ENCODE peak calls at places on chromosome 4, in ten cellular contexts. T is thoracic aorta, I is endodermal cell, J is HFF-Myc, Z is AG09309, M is cardiac fibroblast, Q is astrocyte of the spinal cord, P is colonic mucosa, C is kidney epithelial cell, W is DND-41. H is an unnamed sample.

GRCh38 chr4:37517326-37517725 is 168.8 kb downstream of the RELL1 start:
- DNase-seq in I (no peak), Q (no peak), M (no peak), J (no peak), T (no peak), W (no peak), Z (no peak), C (no peak), P (no peak), H (no peak)

GRCh38 chr4:119525005-119525749 is 103.4 kb downstream of the PDE5A start:
- DNase-seq in Z (no peak), I (no peak), J (peak), W (no peak), P (no peak), T (no peak), Q (peak), M (peak), C (peak), H (no peak)

GRCh38 chr4:186775867-186776266 is 52.2 kb upstream of the FAT1 start:
- DNase-seq in M (peak), J (no peak), W (no peak), I (no peak), Z (no peak), P (no peak), T (no peak), C (no peak), Q (no peak), H (no peak)

GRCh38 chr4:48227662-48228061 is 42.0 kb downstream of the TEC start:
- DNase-seq in Q (no peak), M (no peak), Z (no peak), W (no peak), I (no peak), T (no peak), J (no peak), P (no peak), C (no peak), H (peak)

GRCh38 chr4:92235741-92236140 is 68.0 kb upstream of the GRID2 start:
- DNase-seq in M (peak), J (no peak), I (no peak), P (no peak), Q (peak), W (no peak), Z (no peak), T (no peak), C (no peak), H (no peak)

GRCh38 chr4:40750461-40751258 is 905 bp downstream of the NSUN7 start:
- DNase-seq in Q (peak), I (peak), J (no peak), C (no peak), W (no peak), P (peak), Z (no peak), M (peak), T (no peak), H (no peak)

GRCh38 chr4:140004580-140005314 is 149.2 kb downstream of the MAML3 start:
- DNase-seq in P (no peak), T (no peak), J (no peak), W (no peak), Z (peak), C (no peak), M (peak), Q (peak), I (peak), H (no peak)

GRCh38 chr4:132001542-132001941 is 1147.6 kb upstream of the PCDH10 start:
- DNase-seq in I (no peak), Q (peak), Z (no peak), W (no peak), T (no peak), C (peak), J (no peak), M (peak), P (no peak), H (no peak)

GRCh38 chr4:133146574-133147198 is 2.4 kb upstream of the PCDH10 start:
- DNase-seq in J (no peak), Z (no peak), M (peak), I (peak), Q (peak), W (peak), T (no peak), C (no peak), P (no peak), H (peak)
- H3K4me3 ChIP-seq in J (peak), Z (no peak), M (peak), I (peak), Q (peak), W (no peak), T (peak), C (peak), P (no peak), H (no peak)

GRCh38 chr4:121698119-121698732 is 1.4 kb upstream of the ANXA5 start:
- DNase-seq in W (no peak), T (no peak), C (no peak), Z (no peak), P (no peak), Q (no peak), I (no peak), M (no peak), J (no peak), H (no peak)
- H3K4me3 ChIP-seq in W (no peak), T (no peak), C (no peak), Z (no peak), P (no peak), Q (no peak), I (no peak), M (no peak), J (no peak), H (no peak)

GRCh38 chr4:634599-634985 is 9.2 kb downstream of the PDE6B start:
- DNase-seq in J (no peak), I (no peak), Z (no peak), W (no peak), Q (no peak), M (no peak), P (no peak), C (no peak), T (no peak), H (no peak)

GRCh38 chr4:633976-634598 is 8.7 kb downstream of the PDE6B start:
- DNase-seq in C (no peak), T (no peak), I (peak), Z (no peak), W (no peak), M (no peak), P (no peak), Q (no peak), J (no peak), H (no peak)

GRCh38 chr4:636628-636950 is 11.2 kb downstream of the PDE6B start:
- DNase-seq in I (peak), Q (no peak), M (no peak), P (no peak), C (no peak), J (no peak), T (no peak), Z (no peak), W (no peak), H (no peak)

GRCh38 chr4:635851-636627 is 10.7 kb downstream of the PDE6B start:
- DNase-seq in C (no peak), W (no peak), M (no peak), Q (no peak), J (no peak), T (no peak), I (peak), Z (no peak), P (no peak), H (no peak)

DNA sequence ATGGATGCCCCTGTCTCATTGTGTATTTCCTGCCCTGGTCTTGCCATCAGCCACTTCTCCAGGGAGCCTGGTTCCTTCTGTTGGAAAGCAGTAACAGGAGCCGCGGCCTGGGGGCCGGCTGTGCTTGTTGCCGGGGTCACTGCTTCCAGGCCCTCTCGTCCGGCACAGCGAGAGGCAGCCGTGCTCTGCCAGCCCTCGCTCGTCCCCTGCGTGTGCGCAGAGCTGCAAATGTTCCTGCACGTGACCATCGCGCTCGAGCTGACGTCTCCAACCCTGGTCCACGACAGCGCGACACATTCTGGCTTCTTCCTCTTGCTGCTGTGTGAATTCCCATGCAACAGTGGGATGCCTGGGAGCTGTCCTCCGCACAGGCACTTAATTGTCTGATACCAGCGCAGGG is 12.2 kb downstream of the PDE6B start:
- DNase-seq in Z (no peak), M (no peak), W (no peak), J (no peak), C (no peak), Q (no peak), P (no peak), I (peak), T (no peak), H (no peak)
- H3K4me3 ChIP-seq in Z (no peak), M (no peak), W (no peak), J (no peak), C (no peak), Q (no peak), P (no peak), I (no peak), T (no peak), H (no peak)

DNA sequence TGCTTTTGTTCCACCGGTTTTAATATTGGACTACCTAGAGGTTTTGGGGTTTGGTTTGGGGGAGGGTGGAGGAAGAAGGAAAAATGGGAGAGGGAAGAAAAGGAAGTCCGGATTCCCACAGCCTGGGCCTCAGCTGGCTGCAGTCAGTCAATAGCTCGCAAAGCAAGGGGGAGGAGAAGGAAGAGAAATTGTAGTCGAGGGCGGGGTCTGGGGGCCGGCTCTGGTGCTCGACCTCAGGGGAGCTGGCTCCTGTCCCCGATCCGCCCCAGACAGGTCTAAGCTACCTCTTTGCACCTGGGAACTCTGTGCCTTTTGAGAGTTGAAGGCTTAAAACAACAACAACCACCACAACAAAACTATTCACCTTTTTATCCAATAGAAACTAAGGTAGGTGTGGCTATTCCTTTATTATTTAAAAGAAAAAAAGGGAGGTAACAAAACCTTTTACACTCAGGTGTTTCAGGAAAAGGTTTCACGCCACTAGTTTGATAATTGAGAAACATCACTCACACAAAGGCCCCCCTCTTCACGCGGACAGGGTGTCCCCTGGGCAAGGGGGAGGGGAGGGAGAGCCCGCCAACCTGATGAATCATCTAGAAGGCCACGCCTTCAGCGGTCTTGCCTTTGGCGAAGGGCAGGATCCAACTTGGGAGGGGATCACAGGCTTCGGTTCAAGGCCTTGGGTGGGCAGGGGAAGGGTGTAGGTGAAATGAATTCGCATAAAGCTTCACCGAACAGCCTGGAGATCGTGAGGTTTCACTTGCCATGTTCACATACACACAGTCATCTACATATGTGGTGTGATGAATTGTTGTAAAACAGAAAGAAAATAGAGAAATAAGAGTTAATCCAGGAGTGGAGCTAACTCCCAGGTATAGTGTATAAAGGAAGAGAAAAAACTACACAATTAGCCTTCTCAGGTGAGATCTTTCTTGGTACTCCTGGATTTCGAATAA is 1.7 kb upstream of the LNX1 start:
- DNase-seq in I (peak), J (no peak), T (no peak), P (peak), Q (peak), C (no peak), W (no peak), Z (no peak), M (peak), H (no peak)
- H3K4me3 ChIP-seq in I (peak), J (no peak), T (peak), P (peak), Q (peak), C (peak), W (no peak), Z (no peak), M (no peak), H (no peak)

DNA sequence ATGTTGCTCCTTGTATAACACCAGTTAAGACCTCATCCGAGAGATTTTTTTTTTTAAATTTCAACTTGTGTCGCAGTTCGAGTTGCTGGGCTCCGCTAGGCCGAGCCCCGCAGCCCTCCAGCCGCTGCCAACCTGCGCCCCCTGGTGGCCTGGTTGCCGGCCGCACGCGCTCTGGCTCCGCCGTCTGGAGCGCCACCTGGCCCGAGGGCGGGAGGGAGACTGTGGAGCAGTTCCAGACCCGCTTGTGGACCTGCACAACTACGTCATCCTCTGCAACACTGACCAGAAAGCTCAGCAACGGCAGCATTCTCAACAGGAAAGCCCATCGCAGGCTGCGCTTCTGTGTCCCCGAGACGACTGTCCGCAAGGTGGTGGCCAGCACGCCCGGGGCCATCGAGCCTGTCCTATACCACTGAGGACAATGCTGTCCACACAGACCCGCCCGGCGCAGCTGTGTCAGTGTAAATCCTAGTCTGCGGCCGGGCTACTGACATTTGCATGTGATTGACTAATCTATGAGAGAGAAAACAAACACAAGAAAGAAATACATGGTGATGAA is 39.1 kb downstream of the ARL9 start:
- DNase-seq in P (peak), J (peak), W (peak), T (peak), C (peak), I (peak), Z (peak), Q (peak), M (peak), H (peak)
- H3K4me3 ChIP-seq in P (peak), J (peak), W (no peak), T (peak), C (peak), I (peak), Z (peak), Q (peak), M (peak), H (no peak)

GRCh38 chr4:16079046-16079445 is 4.8 kb downstream of the PROM1 start:
- DNase-seq in T (no peak), M (peak), J (no peak), W (no peak), P (no peak), Q (no peak), C (no peak), Z (no peak), I (peak), H (peak)

GRCh38 chr4:16082424-16083216 is 1.2 kb downstream of the PROM1 start:
- DNase-seq in T (no peak), J (no peak), C (no peak), M (no peak), Q (no peak), I (peak), Z (no peak), P (peak), W (no peak), H (no peak)

GRCh38 chr4:16082038-16082423 is 1.8 kb downstream of the PROM1 start:
- DNase-seq in J (no peak), Q (no peak), T (no peak), C (no peak), P (no peak), I (peak), M (no peak), Z (no peak), W (no peak), H (no peak)

GRCh38 chr4:16085822-16086221 is 2.0 kb upstream of the PROM1 start:
- DNase-seq in I (peak), Z (no peak), C (no peak), J (no peak), M (no peak), P (no peak), Q (no peak), W (no peak), T (no peak), H (peak)

DNA sequence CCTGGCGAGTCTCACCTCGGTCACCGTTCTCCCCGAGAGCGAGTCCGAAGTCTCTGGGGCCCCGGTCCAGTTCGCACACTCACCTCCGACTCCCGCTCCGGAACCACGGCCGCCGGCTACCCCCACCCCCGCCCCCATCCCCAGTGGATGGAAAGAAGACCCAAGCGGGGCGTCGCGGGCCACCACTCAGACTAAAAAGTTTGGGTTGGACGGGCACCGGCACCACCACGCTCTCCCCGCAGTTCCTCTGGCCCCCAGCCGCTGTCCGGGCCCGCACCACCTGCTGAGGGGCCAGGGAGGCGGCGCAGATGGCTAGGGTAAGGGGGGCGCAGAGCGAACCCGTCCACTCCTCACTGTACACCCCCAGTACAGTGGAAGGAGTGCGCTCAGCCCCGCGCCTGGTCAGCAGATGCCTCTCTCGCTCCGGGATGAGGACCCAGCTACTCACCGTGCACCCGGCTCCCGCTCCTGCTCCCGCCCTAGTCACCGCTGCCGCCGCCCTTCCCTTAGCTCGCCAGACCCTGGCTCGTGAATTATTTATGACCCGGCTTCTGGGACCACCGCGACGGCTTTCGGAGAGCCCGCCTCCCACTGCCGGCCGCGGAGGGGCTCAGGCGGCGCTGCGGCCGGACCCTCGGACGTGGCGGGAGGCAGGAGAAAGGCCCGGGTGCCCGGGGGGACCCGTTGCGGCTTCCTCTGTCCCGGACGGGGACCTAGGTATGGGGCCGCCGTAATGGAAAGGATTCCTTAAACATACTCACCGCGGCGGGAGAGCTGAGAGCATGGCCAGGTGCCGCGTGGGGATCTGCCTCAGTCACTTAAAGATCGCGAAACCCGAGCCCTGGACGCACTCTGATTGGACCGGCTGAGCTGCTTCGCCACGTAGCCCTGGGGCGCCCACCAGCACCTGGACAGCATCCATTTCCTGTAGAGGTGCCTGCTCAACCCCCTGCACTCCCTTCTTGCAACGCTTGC is at the start of gene PROM1:
- DNase-seq in Q (no peak), T (no peak), C (no peak), Z (no peak), I (peak), P (peak), W (no peak), J (no peak), M (no peak), H (no peak)
- H3K4me3 ChIP-seq in Q (peak), T (peak), C (peak), Z (no peak), I (peak), P (peak), W (no peak), J (no peak), M (peak), H (no peak)

DNA sequence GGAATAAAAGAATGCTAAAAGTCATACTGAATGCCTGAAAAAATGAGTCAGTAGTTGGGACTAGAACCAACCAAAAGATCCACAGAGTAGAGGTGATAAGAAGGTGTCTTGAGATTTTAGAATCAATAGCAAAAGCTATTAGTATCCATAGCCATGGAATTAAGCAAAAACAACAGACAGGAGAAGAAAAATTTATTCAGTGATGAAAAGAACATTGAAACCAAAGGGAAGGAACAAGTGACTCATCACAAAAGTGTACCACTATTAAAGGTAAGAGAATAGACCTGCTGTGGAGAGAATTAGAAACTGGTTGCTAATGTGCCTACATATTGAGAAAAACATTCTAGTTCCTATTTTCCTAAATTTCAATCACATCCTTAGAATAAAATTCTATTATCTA is 182.0 kb upstream of the NEIL3 start:
- DNase-seq in W (no peak), C (no peak), Q (peak), J (no peak), I (no peak), P (no peak), M (peak), Z (no peak), T (no peak), H (no peak)
- H3K4me3 ChIP-seq in W (no peak), C (no peak), Q (no peak), J (no peak), I (no peak), P (no peak), M (no peak), Z (no peak), T (no peak), H (no peak)

H was measured in GM12865.